ENCODE peak calls at places on chromosomes 12 and 14, in four cellular contexts. G is Calu3, R is uterus, X is astrocyte of the cerebellum. I is an unnamed sample.

GRCh38 chr14:26960049-26960688 is 362.3 kb upstream of the NOVA1 start:
- DNase-seq in G (no peak), R (no peak), X (no peak), I (no peak)

GRCh38 chr14:60085085-60085484 is 6.6 kb upstream of the PCNX4 start:
- DNase-seq in X (no peak), R (no peak), G (no peak), I (no peak)

GRCh38 chr12:108860443-108860842 is 3.1 kb upstream of the SSH1 start:
- DNase-seq in R (no peak), G (no peak), X (no peak), I (no peak)

GRCh38 chr12:219891-220352 is 6.0 kb upstream of the SLC6A12 start:
- DNase-seq in G (peak; percentile 89), X (no peak), R (no peak), I (no peak)

GRCh38 chr12:27592548-27592947 is 68.5 kb downstream of the PPFIBP1 start:
- DNase-seq in X (peak; percentile 59), G (peak; percentile 22), R (peak; percentile 62), I (no peak)

GRCh38 chr14:59570122-59570521 is 6.5 kb downstream of the CCDC175 start:
- DNase-seq in R (no peak), G (peak; percentile 12), X (no peak), I (no peak)

GRCh38 chr12:66822961-66823360 is 144.1 kb upstream of the GRIP1 start:
- DNase-seq in G (no peak), R (no peak), X (no peak), I (no peak)

GRCh38 chr12:110227138-110227537 is 53.9 kb upstream of the ATP2A2 start:
- DNase-seq in X (no peak), R (no peak), G (no peak), I (no peak)

GRCh38 chr14:56751471-56751870 is 58.8 kb downstream of the OTX2 start:
- DNase-seq in R (no peak), X (no peak), G (no peak), I (no peak)

GRCh38 chr14:64685364-64686130 is 18.7 kb upstream of the PLEKHG3 start:
- DNase-seq in G (no peak), X (no peak), R (no peak), I (no peak)

GRCh38 chr12:386651-387050 is 2.5 kb downstream of the KDM5A start:
- DNase-seq in R (no peak), X (no peak), G (no peak), I (no peak)

GRCh38 chr12:22626429-22626828 is 1.5 kb downstream of the ETNK1 start:
- DNase-seq in R (no peak), X (peak; percentile 9), G (no peak), I (no peak)

GRCh38 chr12:124664395-124665111 is 97.1 kb upstream of the NCOR2 start:
- DNase-seq in G (no peak), R (no peak), X (no peak), I (no peak)

GRCh38 chr12:53452159-53453077 is 516 bp downstream of the PCBP2 start:
- DNase-seq in X (peak; percentile 66), R (peak; percentile 89), G (peak; percentile 79), I (peak; percentile 77)

GRCh38 chr12:132152411-132152821 is 8.2 kb downstream of the NOC4L start:
- DNase-seq in X (no peak), R (no peak), G (no peak), I (no peak)

GRCh38 chr12:57242691-57243454 is 8.1 kb downstream of the STAC3 start:
- DNase-seq in R (no peak), G (peak; percentile 74), X (no peak), I (no peak)

GRCh38 chr14:65156568-65157366 is 54.5 kb upstream of the MAX start:
- DNase-seq in G (no peak), R (peak; percentile 65), X (peak; percentile 71), I (no peak)

GRCh38 chr12:93813972-93814821 is 137.0 kb downstream of the CRADD start:
- DNase-seq in X (no peak), G (no peak), R (peak; percentile 84), I (no peak)

GRCh38 chr12:1662761-1663439 is 28.0 kb upstream of the ADIPOR2 start:
- DNase-seq in G (peak; percentile 85), R (peak; percentile 27), X (no peak), I (no peak)

GRCh38 chr12:53694746-53695145 is 18.9 kb upstream of the ATP5MC2 start:
- DNase-seq in X (no peak), G (no peak), R (no peak), I (no peak)

GRCh38 chr12:6827982-6828670 is at the start of gene P3H3:
- DNase-seq in G (no peak), R (peak; percentile 69), X (no peak), I (no peak)

GRCh38 chr12:17028348-17028747 is 422.4 kb upstream of the LMO3 start:
- DNase-seq in G (peak; percentile 11), R (no peak), X (no peak), I (no peak)

GRCh38 chr14:38824691-38825090 is 278.3 kb downstream of the SEC23A start:
- DNase-seq in G (no peak), R (no peak), X (peak; percentile 19), I (no peak)

GRCh38 chr12:31029466-31029865 is 44.2 kb upstream of the DDX11 start:
- DNase-seq in G (no peak), X (no peak), R (no peak), I (no peak)

GRCh38 chr14:96459851-96460250 is 42.3 kb upstream of the PAPOLA start:
- DNase-seq in X (no peak), R (no peak), G (no peak), I (no peak)

GRCh38 chr12:6323995-6324711 is 13.7 kb downstream of the PLEKHG6 start:
- DNase-seq in X (no peak), R (no peak), G (no peak), I (no peak)

GRCh38 chr12:26125451-26126339 is 858 bp upstream of the BHLHE41 start:
- DNase-seq in X (no peak), G (peak; percentile 85), R (peak; percentile 85), I (no peak)

GRCh38 chr12:131371580-131372475 is 339.1 kb upstream of the SFSWAP start:
- DNase-seq in R (no peak), G (no peak), X (no peak), I (no peak)

GRCh38 chr12:32583535-32583934 is 95.6 kb upstream of the DNM1L start:
- DNase-seq in R (no peak), G (no peak), X (no peak), I (no peak)

GRCh38 chr12:99920561-99920960 is 64.2 kb downstream of the ANKS1B start:
- DNase-seq in X (no peak), R (no peak), G (no peak), I (no peak)